ENCODE peak calls at places on chromosomes 4 and X, in six cellular contexts. H is cardiac muscle cell, O is transverse colon, I is aorta, K is A549, X is H1. T is an unnamed sample.

GRCh38 chrX:83845397-83845796 is 15.5 kb upstream of the CYLC1 start:
- DNase-seq in H (peak; percentile 0), O (no peak), I (no peak), K (peak; percentile 2), X (no peak), T (no peak)

GRCh38 chr4:128386761-128387599 is 99.4 kb upstream of the PGRMC2 start:
- DNase-seq in H (peak; percentile 97), O (peak; percentile 79), I (peak; percentile 95), K (peak; percentile 42), X (no peak), T (no peak)

GRCh38 chrX:117898206-117898605 is 218.4 kb downstream of the KLHL13 start:
- DNase-seq in H (no peak), O (no peak), I (no peak), K (no peak), X (no peak), T (no peak)

GRCh38 chr4:40046311-40046980 is 10.2 kb upstream of the N4BP2 start:
- DNase-seq in H (peak; percentile 90), O (peak; percentile 50), I (no peak), K (peak; percentile 26), X (no peak), T (no peak)

GRCh38 chr4:141028024-141028529 is 105.2 kb downstream of the RNF150 start:
- DNase-seq in H (peak; percentile 22), O (no peak), I (no peak), K (no peak), X (no peak), T (no peak)

GRCh38 chrX:152926279-152926678 is 28.4 kb downstream of the ZNF185 start:
- DNase-seq in H (peak; percentile 57), O (peak; percentile 22), I (no peak), K (peak; percentile 75), X (no peak), T (peak; percentile 70)

GRCh38 chrX:55132416-55132815 is 43.6 kb downstream of the PAGE2 start:
- DNase-seq in H (no peak), O (no peak), I (no peak), K (no peak), X (no peak), T (no peak)

GRCh38 chr4:88818650-88819470 is 121.2 kb upstream of the NAP1L5 start:
- DNase-seq in H (peak; percentile 66), O (peak; percentile 71), I (no peak), K (peak; percentile 10), X (no peak), T (peak; percentile 39)

GRCh38 chr4:68476191-68476590 is 28.9 kb downstream of the TMPRSS11E start:
- DNase-seq in H (no peak), O (no peak), I (no peak), K (no peak), X (no peak), T (no peak)

GRCh38 chr4:2839060-2839459 is 4.6 kb upstream of the ADD1 start:
- DNase-seq in H (no peak), O (no peak), I (no peak), K (no peak), X (no peak), T (no peak)
- H3K4me1 ChIP-seq in H (peaks cover 7% of the 10 kb centered on the region), O (peaks cover 9% of the 10 kb centered on the region), I (no peaks in the 10 kb centered on the region), K (peaks cover 5% of the 10 kb centered on the region), X (peaks cover 11% of the 10 kb centered on the region), T (peaks cover 40% of the 10 kb centered on the region)

GRCh38 chrX:130025256-130025655 is 42.8 kb downstream of the BCORL1 start:
- DNase-seq in H (no peak), O (no peak), I (no peak), K (no peak), X (no peak), T (no peak)

GRCh38 chrX:130030826-130031225 is 48.4 kb downstream of the BCORL1 start:
- DNase-seq in H (no peak), O (no peak), I (no peak), K (no peak), X (no peak), T (no peak)

GRCh38 chrX:130024127-130024526 is 41.7 kb downstream of the BCORL1 start:
- DNase-seq in H (peak; percentile 72), O (peak; percentile 84), I (peak; percentile 89), K (peak; percentile 40), X (peak; percentile 56), T (peak; percentile 84)

GRCh38 chrX:130027569-130027968 is 45.1 kb downstream of the BCORL1 start:
- DNase-seq in H (no peak), O (no peak), I (no peak), K (no peak), X (no peak), T (no peak)

GRCh38 chrX:130028196-130028595 is 45.8 kb downstream of the BCORL1 start:
- DNase-seq in H (peak; percentile 51), O (peak; percentile 51), I (no peak), K (peak; percentile 28), X (no peak), T (peak; percentile 50)
- H3K4me1 ChIP-seq in H (no peaks in the 10 kb centered on the region), O (no peaks in the 10 kb centered on the region), I (no peaks in the 10 kb centered on the region), K (no peaks in the 10 kb centered on the region), X (peaks cover 8% of the 10 kb centered on the region), T (peaks cover 7% of the 10 kb centered on the region)

DNA sequence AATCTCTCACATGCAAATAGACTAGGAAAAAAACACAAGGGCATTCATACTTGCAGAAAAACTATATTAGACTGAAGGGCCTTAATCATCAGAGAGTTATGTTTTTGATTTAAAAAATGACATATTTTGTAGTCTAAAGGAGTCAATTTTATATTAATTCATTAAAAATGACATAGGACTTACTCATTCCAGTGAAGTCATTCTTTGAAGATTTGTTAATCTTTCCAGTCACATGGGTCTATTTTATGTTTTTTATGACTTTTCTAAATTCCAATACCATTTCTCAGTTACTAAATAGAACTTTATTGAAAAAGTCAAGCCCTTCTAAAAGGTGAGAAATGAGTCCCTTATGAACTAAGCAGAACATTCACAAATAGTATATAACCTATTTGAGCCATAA is 743.8 kb upstream of the INTU start:
- DNase-seq in H (no peak), O (no peak), I (no peak), K (no peak), X (no peak), T (no peak)
- H3K4me1 ChIP-seq in H (no peaks in the 10 kb centered on the region), O (no peaks in the 10 kb centered on the region), I (no peaks in the 10 kb centered on the region), K (no peaks in the 10 kb centered on the region), X (no peaks in the 10 kb centered on the region), T (no peaks in the 10 kb centered on the region)

GRCh38 chr4:135319685-135320084 is 1118.1 kb upstream of the PABPC4L start:
- DNase-seq in H (no peak), O (no peak), I (no peak), K (no peak), X (no peak), T (no peak)

DNA sequence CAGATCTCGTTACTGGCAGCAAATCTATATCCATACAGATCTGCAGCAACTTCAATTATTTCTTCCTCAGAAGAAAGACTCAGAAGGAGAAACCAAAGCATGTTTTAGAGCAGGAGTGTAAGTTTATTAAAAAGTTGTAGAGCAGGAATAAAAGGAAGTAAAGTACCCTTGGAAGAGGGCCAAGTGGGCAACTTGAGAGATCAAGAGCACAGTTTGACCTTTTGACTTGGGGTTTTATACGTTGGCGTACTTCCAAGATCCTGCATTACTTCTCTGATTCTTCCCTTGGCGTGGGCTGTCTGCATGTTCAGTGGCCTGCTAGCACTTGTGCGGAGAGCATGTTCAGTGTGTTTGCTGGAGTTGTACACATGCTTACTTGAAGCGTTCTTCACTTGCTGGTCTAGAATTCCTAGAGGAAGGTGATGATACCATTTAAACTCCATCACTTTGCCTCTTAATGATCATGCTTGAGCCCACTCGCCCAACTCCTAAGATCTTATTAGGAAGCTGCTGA is 1114.7 kb upstream of the PABPC4L start:
- DNase-seq in H (no peak), O (no peak), I (no peak), K (no peak), X (no peak), T (no peak)
- H3K4me1 ChIP-seq in H (no peaks in the 10 kb centered on the region), O (no peaks in the 10 kb centered on the region), I (no peaks in the 10 kb centered on the region), K (no peaks in the 10 kb centered on the region), X (no peaks in the 10 kb centered on the region), T (no peaks in the 10 kb centered on the region)